ENCODE peak calls at places on chromosomes 13 and 19, in seven cellular contexts. J is H9, R is IMR-90, S is H1, B is mesendoderm, D is neuronal stem cell, Y is trophoblast cell. A is an unnamed sample.

GRCh38 chr13:26280822-26281221 is 26.9 kb downstream of the CDK8 start:
- DNase-seq in J (no peak), R (no peak), S (peak; percentile 2), B (peak; percentile 53), D (no peak), Y (peak; percentile 7), A (no peak)

GRCh38 chr19:17957149-17957849 is 9.6 kb upstream of the KCNN1 start:
- DNase-seq in J (no peak), R (no peak), S (no peak), B (no peak), D (no peak), Y (no peak), A (no peak)

GRCh38 chr19:48095637-48096175 is 14.9 kb downstream of the PLA2G4C start:
- DNase-seq in J (no peak), R (peak; percentile 15), S (no peak), B (no peak), D (no peak), Y (no peak), A (no peak)

GRCh38 chr13:51048166-51048461 is 63.0 kb downstream of the C13orf42 start:
- DNase-seq in J (no peak), R (no peak), S (no peak), B (no peak), D (no peak), Y (no peak), A (no peak)

GRCh38 chr19:18020212-18021067 is 12.5 kb downstream of the ARRDC2 start:
- DNase-seq in J (no peak), R (peak; percentile 49), S (no peak), B (no peak), D (no peak), Y (no peak), A (peak; percentile 57)

GRCh38 chr19:46745521-46746280 is at the start of gene FKRP:
- DNase-seq in J (no peak), R (no peak), S (no peak), B (no peak), D (no peak), Y (peak; percentile 31), A (peak; percentile 35)

GRCh38 chr19:54338521-54338920 is 441 bp downstream of the LILRA4 start:
- DNase-seq in J (no peak), R (no peak), S (no peak), B (no peak), D (no peak), Y (no peak), A (no peak)

GRCh38 chr13:31890946-31891345 is 140.6 kb upstream of the FRY start:
- DNase-seq in J (no peak), R (no peak), S (no peak), B (no peak), D (no peak), Y (peak; percentile 61), A (no peak)

GRCh38 chr13:48411281-48412099 is 1.4 kb downstream of the LPAR6 start:
- DNase-seq in J (no peak), R (peak; percentile 21), S (no peak), B (peak; percentile 8), D (no peak), Y (no peak), A (peak; percentile 37)

GRCh38 chr13:106205871-106206270 is 329.6 kb downstream of the EFNB2 start:
- DNase-seq in J (no peak), R (no peak), S (no peak), B (peak; percentile 12), D (no peak), Y (no peak), A (peak; percentile 17)

GRCh38 chr19:18650468-18651001 is 13.7 kb downstream of the KLHL26 start:
- DNase-seq in J (no peak), R (peak; percentile 93), S (no peak), B (no peak), D (no peak), Y (no peak), A (peak; percentile 98)

GRCh38 chr13:110250258-110250891 is 56.6 kb downstream of the COL4A1 start:
- DNase-seq in J (no peak), R (peak; percentile 77), S (no peak), B (no peak), D (no peak), Y (peak; percentile 52), A (peak; percentile 87)

GRCh38 chr19:51651216-51651846 is 4.7 kb upstream of the SIGLEC14 start:
- DNase-seq in J (no peak), R (no peak), S (no peak), B (no peak), D (no peak), Y (peak; percentile 29), A (no peak)

GRCh38 chr13:22454586-22454985 is 726.2 kb upstream of the SGCG start:
- DNase-seq in J (peak; percentile 56), R (no peak), S (peak; percentile 41), B (peak; percentile 74), D (no peak), Y (no peak), A (peak; percentile 2)

GRCh38 chr19:10744848-10745293 is 27.0 kb downstream of the DNM2 start:
- DNase-seq in J (no peak), R (no peak), S (no peak), B (no peak), D (no peak), Y (no peak), A (no peak)

GRCh38 chr13:114309806-114310410 is 4.4 kb upstream of the CHAMP1 start:
- DNase-seq in J (no peak), R (no peak), S (no peak), B (no peak), D (no peak), Y (no peak), A (no peak)

GRCh38 chr13:35963982-35964665 is 167.1 kb downstream of the DCLK1 start:
- DNase-seq in J (no peak), R (no peak), S (no peak), B (no peak), D (no peak), Y (no peak), A (no peak)

GRCh38 chr19:6272913-6273600 is 6.7 kb downstream of the MLLT1 start:
- DNase-seq in J (no peak), R (no peak), S (no peak), B (no peak), D (no peak), Y (no peak), A (peak; percentile 23)

GRCh38 chr13:108326318-108326717 is 56.8 kb downstream of the TNFSF13B start:
- DNase-seq in J (no peak), R (no peak), S (no peak), B (peak; percentile 53), D (no peak), Y (no peak), A (no peak)

GRCh38 chr13:86684402-86684801 is 885.2 kb upstream of the SLITRK6 start:
- DNase-seq in J (no peak), R (no peak), S (no peak), B (no peak), D (no peak), Y (no peak), A (peak; percentile 21)

GRCh38 chr13:73939071-73939380 is 195.2 kb downstream of the KLF12 start:
- DNase-seq in J (no peak), R (no peak), S (no peak), B (peak; percentile 24), D (no peak), Y (peak; percentile 57), A (peak; percentile 43)

GRCh38 chr13:68976287-68976686 is 1131.3 kb upstream of the ATXN8OS start:
- DNase-seq in J (no peak), R (no peak), S (no peak), B (no peak), D (no peak), Y (no peak), A (no peak)

DNA sequence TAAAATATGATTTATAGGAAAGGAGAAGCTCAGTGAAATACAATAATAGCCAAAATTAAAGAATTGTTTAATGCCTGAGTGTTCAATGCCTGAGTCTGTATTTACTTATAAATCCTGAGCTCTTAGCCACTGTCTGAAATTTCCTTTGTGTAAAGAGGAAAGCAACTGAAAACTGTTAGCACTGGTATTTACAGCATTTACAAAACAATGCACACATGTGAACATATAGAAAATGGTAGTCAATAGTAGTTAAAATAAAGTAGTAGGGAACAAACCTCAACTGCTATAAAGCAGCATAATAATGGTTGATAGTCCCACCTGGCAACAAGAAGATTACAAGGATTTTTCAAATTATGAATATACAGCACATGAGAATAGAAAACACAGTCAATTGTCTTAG is 1137.1 kb upstream of the ATXN8OS start:
- DNase-seq in J (no peak), R (no peak), S (no peak), B (no peak), D (no peak), Y (no peak), A (no peak)
- H3K4ac ChIP-seq in J (no peak overlapping the region), R (no peak overlapping the region), S (no peak overlapping the region), B (no peak overlapping the region), D (no peak overlapping the region), Y (no peak overlapping the region), A (no peak overlapping the region)

GRCh38 chr19:39890755-39891551 is 43.5 kb downstream of the FCGBP start:
- DNase-seq in J (no peak), R (no peak), S (no peak), B (peak; percentile 18), D (no peak), Y (peak; percentile 54), A (no peak)
- H3K4ac ChIP-seq in J (no peak overlapping the region), R (no peak overlapping the region), S (no peak overlapping the region), B (no peak overlapping the region), D (no peak overlapping the region), Y (no peak overlapping the region), A (no peak overlapping the region)

DNA sequence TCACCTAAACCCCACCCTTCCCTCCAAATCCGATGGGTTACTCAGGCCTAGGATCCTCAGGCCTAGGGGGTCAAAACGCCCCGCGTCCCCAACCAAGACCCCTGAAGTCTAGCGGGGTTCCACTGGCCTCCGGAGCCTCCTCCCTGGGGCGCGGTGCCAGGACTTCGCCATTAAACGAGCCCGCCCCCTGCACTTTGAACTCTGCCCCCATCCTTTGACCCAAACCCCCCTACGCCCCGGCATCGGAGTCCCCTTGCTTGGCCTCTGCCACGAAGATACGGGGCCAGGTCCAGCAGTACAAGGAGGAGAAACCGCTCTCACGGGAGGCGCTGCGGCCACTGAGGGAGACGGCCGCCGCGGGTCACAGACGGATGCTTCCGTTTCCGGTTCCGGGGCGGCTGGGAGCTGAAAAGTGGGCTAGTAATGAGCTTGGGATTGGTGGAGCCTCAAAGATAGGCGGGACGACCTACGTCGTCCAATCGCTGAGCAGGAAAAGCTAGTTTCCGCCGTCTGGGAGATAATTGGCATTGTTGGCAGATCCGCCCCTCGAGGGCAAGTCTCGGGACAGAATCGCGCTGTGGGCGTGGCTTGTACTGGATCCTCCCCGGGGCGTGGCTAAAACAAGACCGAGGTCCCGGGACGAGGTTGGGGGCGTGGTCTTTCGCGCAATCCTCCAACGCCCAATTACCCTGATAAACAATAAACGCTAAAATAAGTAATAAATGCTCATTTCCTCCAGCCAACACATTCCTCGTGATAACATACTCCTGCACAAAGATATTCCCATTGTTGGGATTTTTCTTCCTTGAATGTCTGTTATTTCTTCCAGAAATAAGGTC is 5.7 kb upstream of the ZNF77 start:
- DNase-seq in J (peak; percentile 99), R (peak; percentile 99), S (peak; percentile 99), B (peak; percentile 100), D (peak; percentile 99), Y (peak; percentile 100), A (peak; percentile 99)
- H3K4ac ChIP-seq in J (no peak overlapping the region), R (peak overlapping the region; percentile 87), S (no peak overlapping the region), B (peak overlapping the region; percentile 83), D (no peak overlapping the region), Y (peak overlapping the region; percentile 60), A (peak overlapping the region; percentile 97)

GRCh38 chr13:111318396-111318795 is 2.0 kb upstream of the TEX29 start:
- DNase-seq in J (no peak), R (peak; percentile 9), S (no peak), B (no peak), D (no peak), Y (peak; percentile 8), A (no peak)
- H3K4ac ChIP-seq in J (no peak overlapping the region), R (no peak overlapping the region), S (no peak overlapping the region), B (no peak overlapping the region), D (no peak overlapping the region), Y (no peak overlapping the region), A (no peak overlapping the region)